ENCODE peak calls at places on chromosomes 3 and 15, in six cellular contexts. A is HepG2, Q is K562, W is stomach, O is sigmoid colon, P is Panc1. E is an unnamed sample. For H3K4me1, the result is how much of the 10 kb centered on the place peaks cover.

GRCh38 chr3:123286308-123287023 is 84.7 kb downstream of the SEC22A start:
- DNase-seq in A (peak), Q (peak), W (no peak), O (peak), P (peak), E (no peak)

GRCh38 chr3:134446800-134447199 is 39.0 kb downstream of the ANAPC13 start:
- DNase-seq in A (no peak), Q (no peak), W (no peak), O (no peak), P (no peak), E (no peak)

GRCh38 chr3:32780735-32781210 is 37.0 kb upstream of the TRIM71 start:
- DNase-seq in A (peak), Q (peak), W (peak), O (peak), P (no peak), E (peak)

GRCh38 chr3:166304509-166305063 is 467.4 kb upstream of the BCHE start:
- DNase-seq in A (no peak), Q (no peak), W (no peak), O (no peak), P (no peak), E (no peak)

GRCh38 chr3:48215466-48215865 is 7.8 kb upstream of the CAMP start:
- DNase-seq in A (no peak), Q (no peak), W (peak), O (peak), P (no peak), E (no peak)

GRCh38 chr3:157201648-157202278 is 41.8 kb upstream of the CCNL1 start:
- DNase-seq in A (peak), Q (peak), W (no peak), O (no peak), P (peak), E (no peak)

GRCh38 chr3:54344601-54345216 is 222.4 kb downstream of the CACNA2D3 start:
- DNase-seq in A (no peak), Q (no peak), W (no peak), O (no peak), P (no peak), E (no peak)

GRCh38 chr3:138092023-138092422 is 23.4 kb downstream of the DZIP1L start:
- DNase-seq in A (no peak), Q (no peak), W (no peak), O (no peak), P (no peak), E (no peak)

GRCh38 chr3:71752911-71753715 is 542 bp upstream of the GPR27 start:
- DNase-seq in A (no peak), Q (no peak), W (no peak), O (no peak), P (no peak), E (no peak)

GRCh38 chr15:34716111-34716510 is 38.7 kb downstream of the GJD2 start:
- DNase-seq in A (no peak), Q (no peak), W (no peak), O (no peak), P (no peak), E (no peak)

GRCh38 chr3:28726840-28727239 is 378.2 kb upstream of the AZI2 start:
- DNase-seq in A (peak), Q (peak), W (peak), O (no peak), P (no peak), E (no peak)

GRCh38 chr3:32399030-32399620 is 7.5 kb downstream of the CMTM7 start:
- DNase-seq in A (peak), Q (peak), W (no peak), O (no peak), P (no peak), E (no peak)

GRCh38 chr3:129439381-129439816 is 349 bp downstream of the MBD4 start:
- DNase-seq in A (no peak), Q (peak), W (peak), O (peak), P (no peak), E (peak)

GRCh38 chr15:48186271-48186670 is 5.2 kb upstream of the CTXN2 start:
- DNase-seq in A (no peak), Q (no peak), W (no peak), O (no peak), P (no peak), E (no peak)

GRCh38 chr3:129592362-129593150 is 13.9 kb downstream of the PLXND1 start:
- DNase-seq in A (no peak), Q (no peak), W (no peak), O (peak), P (no peak), E (no peak)

GRCh38 chr15:98177950-98178848 is 217.7 kb downstream of the ARRDC4 start:
- DNase-seq in A (peak), Q (peak), W (peak), O (peak), P (peak), E (no peak)

GRCh38 chr3:113966172-113966571 is 18.4 kb downstream of the ZDHHC23 start:
- DNase-seq in A (no peak), Q (no peak), W (no peak), O (no peak), P (no peak), E (no peak)

GRCh38 chr3:141835557-141836224 is 40.8 kb upstream of the ATP1B3 start:
- DNase-seq in A (no peak), Q (no peak), W (no peak), O (no peak), P (no peak), E (no peak)

GRCh38 chr3:141401584-141402475 is 33.5 kb downstream of the ZBTB38 start:
- DNase-seq in A (no peak), Q (no peak), W (peak), O (no peak), P (no peak), E (no peak)

GRCh38 chr3:73046195-73046594 is 15.3 kb upstream of the EBLN2 start:
- DNase-seq in A (peak), Q (no peak), W (no peak), O (no peak), P (no peak), E (no peak)

GRCh38 chr15:25883860-25884259 is 20.7 kb upstream of the ATP10A start:
- DNase-seq in A (peak), Q (no peak), W (no peak), O (no peak), P (peak), E (no peak)

GRCh38 chr3:179544981-179545645 is 17.6 kb upstream of the ACTL6A start:
- DNase-seq in A (no peak), Q (no peak), W (no peak), O (no peak), P (no peak), E (no peak)

GRCh38 chr3:98532709-98533571 is 1.2 kb downstream of the GPR15 start:
- DNase-seq in A (no peak), Q (no peak), W (no peak), O (no peak), P (no peak), E (no peak)

GRCh38 chr3:134294302-134294925 is 43.8 kb upstream of the RYK start:
- DNase-seq in A (no peak), Q (no peak), W (no peak), O (no peak), P (no peak), E (no peak)

GRCh38 chr3:102605146-102605545 is 170.3 kb downstream of the ZPLD1 start:
- DNase-seq in A (no peak), Q (no peak), W (no peak), O (no peak), P (no peak), E (no peak)

GRCh38 chr3:49563040-49563578 is 8.8 kb downstream of the BSN start:
- DNase-seq in A (no peak), Q (no peak), W (no peak), O (no peak), P (no peak), E (no peak)

GRCh38 chr15:40772014-40772413 is 2.2 kb downstream of the C15orf62 start:
- DNase-seq in A (no peak), Q (no peak), W (no peak), O (no peak), P (no peak), E (no peak)

GRCh38 chr15:63093486-63094205 is 28.0 kb upstream of the LACTB start:
- DNase-seq in A (peak), Q (peak), W (peak), O (peak), P (peak), E (peak)

GRCh38 chr15:52256366-52256765 is 39.2 kb downstream of the MYO5C start:
- DNase-seq in A (peak), Q (peak), W (peak), O (peak), P (peak), E (no peak)

GRCh38 chr3:101381809-101382208 is 61.4 kb upstream of the IMPG2 start:
- DNase-seq in A (peak), Q (peak), W (no peak), O (no peak), P (no peak), E (no peak)

GRCh38 chr15:63996794-63997357 is 49.4 kb downstream of the DAPK2 start:
- DNase-seq in A (no peak), Q (no peak), W (no peak), O (no peak), P (no peak), E (no peak)

DNA sequence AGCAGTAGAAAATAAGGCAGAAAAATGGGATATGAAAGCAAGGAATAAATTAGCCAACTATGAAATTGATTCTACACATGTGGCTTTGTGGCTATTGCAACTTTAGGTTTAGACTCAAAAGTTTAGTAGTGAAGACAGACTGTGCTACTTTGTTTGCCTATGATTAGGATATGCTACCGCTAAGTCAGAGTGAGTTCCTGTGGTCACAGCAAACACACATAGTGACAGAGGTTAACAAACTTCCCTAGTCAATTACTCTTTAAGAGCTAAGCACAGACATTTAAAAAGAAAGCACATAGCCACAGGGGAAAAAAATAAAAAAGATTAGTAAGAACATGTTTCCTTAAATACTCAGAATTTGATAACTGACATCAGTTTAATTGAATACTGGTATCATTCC is 207.1 kb downstream of the GBE1 start:
- DNase-seq in A (peak), Q (no peak), W (no peak), O (no peak), P (no peak), E (no peak)
- TF ChIP-seq POLR2AphosphoS5 in A (no peak), Q (no peak), W (no peak), O (no peak), P (no peak), E (no peak)

DNA sequence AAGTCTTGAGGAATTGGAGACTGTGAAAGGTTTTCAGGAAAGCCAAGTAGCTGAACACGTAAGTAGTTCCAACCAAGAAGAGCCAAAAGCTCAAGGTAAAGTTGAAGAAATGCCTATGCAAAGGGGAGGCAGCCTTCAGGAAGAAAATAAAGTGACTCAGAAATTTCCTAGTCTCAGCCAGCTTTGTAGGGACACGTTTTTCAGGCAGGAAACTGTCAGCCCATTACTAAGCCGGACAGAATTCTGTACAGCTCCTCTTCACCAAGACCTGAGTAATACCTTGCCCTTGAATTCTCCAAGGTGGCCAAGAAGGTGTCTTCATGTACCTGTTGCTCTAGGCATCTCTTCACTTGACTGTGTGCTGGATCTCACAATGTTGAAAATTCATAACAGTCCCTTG is 48.6 kb downstream of the CDAN1 start:
- DNase-seq in A (no peak), Q (no peak), W (no peak), O (no peak), P (no peak), E (no peak)
- H3K4me1 ChIP-seq in A (under half), Q (under half), W (under half), O (under half), P (under half), E (under half)

GRCh38 chr15:100771745-100772144 is 107.9 kb upstream of the ALDH1A3 start:
- DNase-seq in A (no peak), Q (no peak), W (no peak), O (no peak), P (no peak), E (peak)

GRCh38 chr15:100775581-100776185 is 103.9 kb upstream of the ALDH1A3 start:
- DNase-seq in A (no peak), Q (no peak), W (no peak), O (peak), P (no peak), E (no peak)

GRCh38 chr15:100769975-100770340 is 109.7 kb upstream of the ALDH1A3 start:
- DNase-seq in A (no peak), Q (no peak), W (no peak), O (no peak), P (no peak), E (no peak)

GRCh38 chr15:100770781-100771584 is 108.6 kb upstream of the ALDH1A3 start:
- DNase-seq in A (no peak), Q (no peak), W (no peak), O (no peak), P (no peak), E (no peak)

GRCh38 chr15:100772478-100773378 is 106.9 kb upstream of the ALDH1A3 start:
- DNase-seq in A (no peak), Q (no peak), W (no peak), O (no peak), P (no peak), E (no peak)
- TF ChIP-seq POLR2AphosphoS5 in A (no peak), Q (no peak), W (no peak), O (no peak), P (no peak), E (no peak)

DNA sequence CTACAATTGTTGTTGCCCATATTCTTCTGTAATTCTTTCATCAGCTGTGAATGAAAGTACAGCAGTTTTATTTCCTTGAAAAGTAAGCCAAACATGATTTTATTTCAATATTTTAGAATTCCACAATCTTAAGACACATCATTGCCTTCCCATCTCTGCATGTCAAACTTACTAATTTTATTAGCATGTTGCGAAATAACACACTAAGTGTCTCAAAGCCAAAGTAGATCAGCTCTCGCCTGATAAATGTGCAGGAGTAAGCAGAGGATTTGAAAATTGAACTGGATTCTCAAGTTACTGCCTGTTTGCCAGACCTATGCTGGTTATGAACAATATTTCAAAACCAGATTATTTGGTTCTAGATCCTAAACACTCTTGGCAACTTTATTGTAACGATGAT is 25.7 kb downstream of the TGFBR2 start:
- DNase-seq in A (no peak), Q (no peak), W (no peak), O (no peak), P (no peak), E (no peak)
- H3K4me1 ChIP-seq in A (half or more), Q (under half), W (half or more), O (half or more), P (under half), E (half or more)

DNA sequence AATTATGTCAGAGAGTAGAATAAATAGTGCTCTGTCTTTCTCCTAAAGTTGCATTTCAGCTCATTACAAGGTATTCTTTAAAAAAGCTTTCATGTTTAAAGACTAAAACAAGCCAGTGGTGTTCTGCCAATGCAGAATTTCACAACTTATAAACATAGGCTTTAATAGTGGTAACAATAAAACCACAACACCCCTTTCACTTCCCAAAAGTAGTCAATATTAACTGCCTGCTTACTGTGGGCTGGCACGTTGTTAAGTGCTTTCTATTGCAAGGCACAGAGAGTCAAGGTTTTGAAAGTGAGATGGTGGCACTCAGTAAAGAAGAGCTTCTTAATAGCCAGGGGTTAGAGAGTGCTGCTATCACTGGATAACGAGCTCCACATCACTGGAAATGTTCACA is 8.4 kb upstream of the RTP1 start:
- DNase-seq in A (no peak), Q (no peak), W (no peak), O (no peak), P (no peak), E (no peak)
- TF ChIP-seq POLR2AphosphoS5 in A (no peak), Q (no peak), W (no peak), O (peak), P (no peak), E (no peak)

GRCh38 chr15:39433351-39433750 is 147.5 kb upstream of the THBS1 start:
- DNase-seq in A (no peak), Q (no peak), W (no peak), O (no peak), P (no peak), E (no peak)

GRCh38 chr15:39430389-39430788 is 150.5 kb upstream of the THBS1 start:
- DNase-seq in A (no peak), Q (no peak), W (no peak), O (no peak), P (no peak), E (no peak)

GRCh38 chr15:39432935-39433334 is 147.9 kb upstream of the THBS1 start:
- DNase-seq in A (no peak), Q (no peak), W (no peak), O (no peak), P (no peak), E (no peak)

GRCh38 chr15:39431371-39431770 is 149.5 kb upstream of the THBS1 start:
- DNase-seq in A (no peak), Q (no peak), W (no peak), O (no peak), P (no peak), E (no peak)

DNA sequence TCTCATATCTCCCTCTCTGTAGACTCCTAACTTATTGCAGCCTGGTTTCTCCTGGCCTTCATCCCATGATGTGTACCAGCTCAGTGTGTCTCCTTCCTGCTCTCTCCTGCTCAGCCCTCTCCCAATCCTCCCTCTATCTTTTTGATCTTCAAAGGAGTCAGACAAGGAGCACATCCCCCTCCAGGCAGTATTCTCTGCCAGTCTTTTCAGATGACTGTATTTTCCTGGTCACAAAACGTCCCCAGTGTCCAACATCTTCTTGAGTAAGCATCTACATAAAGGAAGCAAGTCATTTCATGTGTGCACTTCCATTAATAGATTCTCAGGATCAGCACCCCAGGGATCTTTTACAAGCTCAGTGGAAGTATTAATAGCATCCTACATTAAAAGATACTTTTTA is 148.9 kb upstream of the THBS1 start:
- DNase-seq in A (no peak), Q (no peak), W (no peak), O (no peak), P (no peak), E (no peak)
- H3K4me1 ChIP-seq in A (half or more), Q (under half), W (under half), O (under half), P (under half), E (under half)

GRCh38 chr3:58063424-58063823 is 55.2 kb downstream of the FLNB start:
- DNase-seq in A (no peak), Q (peak), W (peak), O (peak), P (no peak), E (no peak)
- TF ChIP-seq POLR2AphosphoS5 in A (no peak), Q (no peak), W (no peak), O (peak), P (no peak), E (no peak)